ENCODE peak calls at places on chromosomes 12 and 14, in four cellular contexts. One of them, this sample, is unnamed.

GRCh38 chr12:851343-851742 is 98.2 kb downstream of the RAD52 start:
- DNase-seq in pancreas: no peak
- DNase-seq in IMR-90: peak; percentile 36
- DNase-seq in Panc1: no peak
- DNase-seq in this sample: no peak

GRCh38 chr14:24816929-24817637 is 183.1 kb upstream of the GZMB start:
- DNase-seq in pancreas: peak; percentile 82
- DNase-seq in IMR-90: no peak
- DNase-seq in Panc1: no peak
- DNase-seq in this sample: no peak

GRCh38 chr12:69929531-69929930 is 104.5 kb downstream of the MYRFL start:
- DNase-seq in pancreas: no peak
- DNase-seq in Panc1: no peak
- DNase-seq in IMR-90: peak; percentile 6
- DNase-seq in this sample: no peak

GRCh38 chr14:96938946-96939345 is 141.8 kb downstream of the VRK1 start:
- DNase-seq in IMR-90: no peak
- DNase-seq in pancreas: no peak
- DNase-seq in Panc1: no peak
- DNase-seq in this sample: no peak

GRCh38 chr12:88833641-88834116 is 253.4 kb upstream of the KITLG start:
- DNase-seq in Panc1: no peak
- DNase-seq in pancreas: no peak
- DNase-seq in IMR-90: peak; percentile 20
- DNase-seq in this sample: no peak

GRCh38 chr12:116598341-116599284 is 39.4 kb downstream of the MAP1LC3B2 start:
- DNase-seq in IMR-90: no peak
- DNase-seq in Panc1: no peak
- DNase-seq in pancreas: no peak
- DNase-seq in this sample: no peak

GRCh38 chr14:69101331-69101826 is 51.5 kb downstream of the DCAF5 start:
- DNase-seq in pancreas: no peak
- DNase-seq in Panc1: no peak
- DNase-seq in IMR-90: peak; percentile 91
- DNase-seq in this sample: no peak

GRCh38 chr12:49827351-49828099 is 688 bp downstream of the NCKAP5L start:
- DNase-seq in Panc1: no peak
- DNase-seq in IMR-90: peak; percentile 46
- DNase-seq in pancreas: peak; percentile 91
- DNase-seq in this sample: peak; percentile 25

GRCh38 chr12:37666069-37666781 is 650.3 kb upstream of the ALG10B start:
- DNase-seq in pancreas: peak; percentile 8
- DNase-seq in Panc1: no peak
- DNase-seq in IMR-90: no peak
- DNase-seq in this sample: no peak

GRCh38 chr12:96064966-96065365 is 29.6 kb upstream of the LTA4H start:
- DNase-seq in IMR-90: no peak
- DNase-seq in Panc1: no peak
- DNase-seq in pancreas: no peak
- DNase-seq in this sample: no peak

GRCh38 chr12:71602745-71603577 is 60.7 kb downstream of the ZFC3H1 start:
- DNase-seq in IMR-90: no peak
- DNase-seq in pancreas: no peak
- DNase-seq in Panc1: no peak
- DNase-seq in this sample: no peak

GRCh38 chr12:132071001-132071810 is 72.9 kb downstream of the DDX51 start:
- DNase-seq in IMR-90: no peak
- DNase-seq in pancreas: no peak
- DNase-seq in Panc1: no peak
- DNase-seq in this sample: no peak

GRCh38 chr12:3122841-3123678 is 45.9 kb downstream of the TSPAN9 start:
- DNase-seq in IMR-90: peak; percentile 75
- DNase-seq in Panc1: no peak
- DNase-seq in pancreas: peak; percentile 45
- DNase-seq in this sample: no peak
- TF ChIP-seq CTCF in IMR-90: peak; percentile 21
- TF ChIP-seq CTCF in Panc1: no peak
- TF ChIP-seq CTCF in pancreas: no peak
- TF ChIP-seq CTCF in this sample: no peak

GRCh38 chr12:133130038-133130807 is at the start of the genes ZNF10 and ZNF891:
- DNase-seq in Panc1: peak; percentile 72
- DNase-seq in pancreas: peak; percentile 98
- DNase-seq in IMR-90: peak; percentile 96
- DNase-seq in this sample: peak; percentile 95
- H3K9me3 ChIP-seq in Panc1: peaks cover 55% of the 10 kb centered on the region
- H3K9me3 ChIP-seq in pancreas: no peaks in the 10 kb centered on the region
- H3K9me3 ChIP-seq in IMR-90: peaks cover 39% of the 10 kb centered on the region
- H3K9me3 ChIP-seq in this sample: peaks cover 73% of the 10 kb centered on the region

GRCh38 chr12:19530631-19531020 is 91.3 kb downstream of the AEBP2 start:
- DNase-seq in Panc1: no peak
- DNase-seq in IMR-90: peak; percentile 17
- DNase-seq in pancreas: no peak
- DNase-seq in this sample: no peak

GRCh38 chr12:19533567-19533966 is 94.3 kb downstream of the AEBP2 start:
- DNase-seq in IMR-90: no peak
- DNase-seq in pancreas: no peak
- DNase-seq in Panc1: no peak
- DNase-seq in this sample: no peak

GRCh38 chr12:19527876-19528275 is 88.6 kb downstream of the AEBP2 start:
- DNase-seq in Panc1: no peak
- DNase-seq in pancreas: no peak
- DNase-seq in IMR-90: no peak
- DNase-seq in this sample: no peak

GRCh38 chr12:19528750-19529149 is 89.5 kb downstream of the AEBP2 start:
- DNase-seq in Panc1: no peak
- DNase-seq in IMR-90: no peak
- DNase-seq in pancreas: no peak
- DNase-seq in this sample: no peak

DNA sequence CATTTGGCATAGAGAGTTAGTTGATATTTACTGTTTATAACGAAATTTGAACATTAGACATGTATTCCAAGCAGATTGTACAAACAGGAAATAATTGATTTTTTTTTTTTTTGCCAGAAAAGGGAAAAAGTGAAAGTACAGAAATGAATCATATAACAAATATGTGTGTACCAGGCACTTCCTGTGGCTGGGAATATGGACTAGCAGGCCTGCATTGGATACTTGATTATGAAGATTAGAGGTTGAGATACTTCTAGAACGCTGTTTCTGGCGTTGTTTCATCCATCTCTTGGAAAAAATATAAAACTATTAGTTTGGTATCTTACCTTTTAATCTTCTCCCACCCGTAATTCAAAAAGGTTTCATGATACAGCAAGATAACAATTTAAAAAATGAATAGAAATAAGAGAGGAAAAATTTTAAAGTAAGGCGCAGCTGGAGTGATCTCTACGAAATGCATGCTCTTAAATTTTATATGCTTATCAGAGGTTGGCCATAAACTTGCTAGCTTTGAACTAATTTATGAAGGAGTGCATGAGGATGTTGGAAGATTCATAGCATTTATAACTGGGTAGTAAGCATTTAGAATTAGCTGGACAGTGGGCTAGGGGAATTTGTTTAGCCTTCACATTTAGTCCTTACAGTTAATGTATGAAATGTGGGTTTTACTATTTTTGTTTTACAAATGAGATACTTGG is 90.8 kb downstream of the AEBP2 start:
- DNase-seq in Panc1: no peak
- DNase-seq in IMR-90: peak; percentile 59
- DNase-seq in pancreas: no peak
- DNase-seq in this sample: no peak
- H3K27ac ChIP-seq in Panc1: no peak overlapping the region
- H3K27ac ChIP-seq in IMR-90: no peak overlapping the region
- H3K27ac ChIP-seq in pancreas: no peak overlapping the region
- H3K27ac ChIP-seq in this sample: no peak overlapping the region

GRCh38 chr14:28301179-28301578 is 465.4 kb upstream of the FOXG1 start:
- DNase-seq in pancreas: no peak
- DNase-seq in IMR-90: no peak
- DNase-seq in Panc1: no peak
- DNase-seq in this sample: no peak
- TF ChIP-seq CTCF in pancreas: no peak
- TF ChIP-seq CTCF in IMR-90: no peak
- TF ChIP-seq CTCF in Panc1: no peak
- TF ChIP-seq CTCF in this sample: no peak

GRCh38 chr12:30782316-30783173 is 27.8 kb upstream of the CAPRIN2 start:
- DNase-seq in pancreas: no peak
- DNase-seq in Panc1: no peak
- DNase-seq in IMR-90: no peak
- DNase-seq in this sample: no peak
- H3K9me3 ChIP-seq in pancreas: no peaks in the 10 kb centered on the region
- H3K9me3 ChIP-seq in Panc1: peaks cover 21% of the 10 kb centered on the region
- H3K9me3 ChIP-seq in IMR-90: peaks cover 3% of the 10 kb centered on the region
- H3K9me3 ChIP-seq in this sample: no peaks in the 10 kb centered on the region

GRCh38 chr12:110528277-110528839 is 26.2 kb downstream of the RAD9B start:
- DNase-seq in pancreas: no peak
- DNase-seq in Panc1: no peak
- DNase-seq in IMR-90: no peak
- DNase-seq in this sample: no peak

GRCh38 chr12:110532644-110533043 is 30.5 kb downstream of the RAD9B start:
- DNase-seq in Panc1: no peak
- DNase-seq in IMR-90: no peak
- DNase-seq in pancreas: no peak
- DNase-seq in this sample: no peak

GRCh38 chr12:110531741-110532333 is 29.7 kb downstream of the RAD9B start:
- DNase-seq in pancreas: no peak
- DNase-seq in IMR-90: peak; percentile 53
- DNase-seq in Panc1: no peak
- DNase-seq in this sample: no peak

GRCh38 chr12:110533607-110534006 is 31.5 kb downstream of the RAD9B start:
- DNase-seq in IMR-90: peak; percentile 92
- DNase-seq in pancreas: no peak
- DNase-seq in Panc1: no peak
- DNase-seq in this sample: no peak

DNA sequence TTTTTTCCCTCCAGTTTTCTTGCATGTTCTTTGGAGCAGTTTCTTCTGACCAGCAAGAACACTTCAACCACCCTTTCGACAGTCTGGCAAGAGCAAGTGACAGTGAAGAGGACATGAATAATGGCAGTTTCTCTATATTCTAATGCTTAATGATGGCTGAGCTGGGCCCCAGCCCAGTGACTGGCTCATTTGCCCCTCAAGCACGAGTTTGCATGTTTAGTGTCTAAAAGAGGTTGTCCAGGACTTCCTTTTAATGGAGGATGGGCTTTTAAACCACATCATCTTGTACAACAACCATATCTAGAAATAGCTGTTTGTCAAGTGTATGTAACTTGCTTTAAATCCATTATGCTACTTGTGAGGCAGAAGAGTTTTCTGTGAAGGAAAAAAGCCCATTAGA is 28.4 kb downstream of the RAD9B start:
- DNase-seq in Panc1: no peak
- DNase-seq in pancreas: no peak
- DNase-seq in IMR-90: no peak
- DNase-seq in this sample: no peak
- H3K27ac ChIP-seq in Panc1: no peak overlapping the region
- H3K27ac ChIP-seq in pancreas: no peak overlapping the region
- H3K27ac ChIP-seq in IMR-90: no peak overlapping the region
- H3K27ac ChIP-seq in this sample: no peak overlapping the region

This sample was measured in CD4-positive, alpha-beta T cell.